ENCODE peak calls at places on chromosomes 5 and 9, in six cellular contexts. E is SK-N-SH, J is neuronal stem cell, S is GM23248, Z is colonic mucosa, K is fibroblast of lung. L is an unnamed sample.
A peak's percentile ranks its signal among the peaks of the same experiment; 100 is the strongest.

GRCh38 chr9:91301161-91301560 is 60.6 kb downstream of the AUH start:
- DNase-seq in K (peak; percentile 75), S (peak; percentile 56), Z (no peak), J (no peak), E (no peak), L (peak; percentile 29)

GRCh38 chr9:19894975-19895374 is 106.1 kb upstream of the SLC24A2 start:
- DNase-seq in J (no peak), K (peak; percentile 76), Z (no peak), S (peak; percentile 43), E (no peak), L (peak; percentile 55)

GRCh38 chr5:179836225-179837019 is 15.7 kb downstream of the SQSTM1 start:
- DNase-seq in Z (no peak), J (no peak), S (peak; percentile 47), K (peak; percentile 70), E (no peak), L (no peak)

GRCh38 chr5:6142353-6142752 is 236.0 kb downstream of the MED10 start:
- DNase-seq in K (no peak), J (no peak), S (no peak), E (no peak), Z (no peak), L (no peak)

GRCh38 chr5:30932611-30933010 is 260.9 kb upstream of the CDH6 start:
- DNase-seq in E (no peak), S (peak; percentile 13), J (no peak), K (no peak), Z (no peak), L (no peak)

GRCh38 chr5:52805614-52806013 is 17.9 kb downstream of the ITGA1 start:
- DNase-seq in Z (no peak), K (no peak), J (no peak), S (no peak), E (no peak), L (no peak)

GRCh38 chr5:151660616-151661015 is 26.1 kb downstream of the SPARC start:
- DNase-seq in E (no peak), K (peak; percentile 69), J (no peak), S (peak; percentile 92), Z (no peak), L (peak; percentile 83)

GRCh38 chr9:134492281-134492691 is 149.3 kb upstream of the COL5A1 start:
- DNase-seq in E (peak; percentile 90), S (peak; percentile 97), K (peak; percentile 95), J (no peak), Z (peak; percentile 38), L (peak; percentile 99)

GRCh38 chr5:171957591-171958251 is 48.7 kb downstream of the FBXW11 start:
- DNase-seq in J (no peak), S (no peak), E (no peak), Z (no peak), K (no peak), L (no peak)

GRCh38 chr5:78540335-78541057 is 108.1 kb downstream of the LHFPL2 start:
- DNase-seq in S (no peak), E (no peak), J (no peak), K (no peak), Z (no peak), L (no peak)

GRCh38 chr9:36623280-36623679 is 50.6 kb downstream of the MELK start:
- DNase-seq in K (peak; percentile 51), Z (no peak), J (no peak), S (peak; percentile 58), E (no peak), L (peak; percentile 15)

GRCh38 chr5:57346336-57346735 is 136.3 kb downstream of the ACTBL2 start:
- DNase-seq in K (no peak), E (no peak), J (no peak), Z (no peak), S (peak; percentile 20), L (no peak)

GRCh38 chr9:135499326-135500070 is 984 bp upstream of the MRPS2 start:
- DNase-seq in K (peak; percentile 87), E (peak; percentile 90), S (peak; percentile 94), J (peak; percentile 87), Z (peak; percentile 96), L (peak; percentile 96)

GRCh38 chr9:69649566-69650260 is 22.5 kb downstream of the APBA1 start:
- DNase-seq in E (no peak), Z (no peak), J (no peak), S (peak; percentile 76), K (no peak), L (peak; percentile 16)

GRCh38 chr5:59517926-59518585 is 375.5 kb downstream of the PDE4D start:
- DNase-seq in K (peak; percentile 83), S (peak; percentile 82), Z (no peak), E (no peak), J (no peak), L (peak; percentile 22)

GRCh38 chr5:59522201-59522831 is 371.2 kb downstream of the PDE4D start:
- DNase-seq in S (peak; percentile 14), K (no peak), E (no peak), J (no peak), Z (no peak), L (no peak)

GRCh38 chr5:59525310-59525709 is 368.2 kb downstream of the PDE4D start:
- DNase-seq in J (no peak), Z (no peak), K (no peak), E (no peak), S (no peak), L (no peak)

DNA sequence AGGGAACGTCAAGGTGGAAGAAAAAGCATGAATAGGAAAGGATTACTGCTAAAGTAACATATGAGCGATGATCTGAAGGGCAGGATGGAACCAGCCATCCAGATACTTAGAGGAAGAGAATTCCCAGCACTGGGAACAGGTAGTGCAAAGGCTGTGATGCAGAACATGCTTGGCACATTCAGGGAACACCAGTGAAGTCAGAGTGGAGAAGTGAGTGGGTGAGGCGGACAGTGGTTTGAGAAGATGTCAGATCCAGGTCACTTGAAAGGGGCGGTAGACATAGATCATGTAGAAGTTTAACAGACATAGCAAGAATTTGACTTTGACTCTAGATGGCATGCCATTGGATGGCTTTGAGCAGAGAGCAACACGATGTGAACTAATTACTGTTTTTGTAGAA is 374.2 kb downstream of the PDE4D start:
- DNase-seq in S (no peak), J (no peak), E (no peak), Z (no peak), K (no peak), L (no peak)
- H3K4me1 ChIP-seq in S (peaks cover 31% of the 10 kb centered on the region), J (no peaks in the 10 kb centered on the region), E (no peaks in the 10 kb centered on the region), Z (peaks cover 3% of the 10 kb centered on the region), K (no peaks in the 10 kb centered on the region), L (peaks cover 10% of the 10 kb centered on the region)

GRCh38 chr9:93058357-93059096 is at the start of gene SUSD3:
- DNase-seq in E (peak; percentile 97), J (peak; percentile 77), K (peak; percentile 38), Z (peak; percentile 77), S (no peak), L (no peak)
- H3K9ac ChIP-seq in E (no peak within 1 kb of the TSS), J (peak within 1 kb of the TSS; percentile 14), K (no peak within 1 kb of the TSS), Z (peak within 1 kb of the TSS; percentile 34), S (no peak within 1 kb of the TSS), L (no peak within 1 kb of the TSS)

GRCh38 chr5:169836835-169837234 is 143.5 kb downstream of the INSYN2B start:
- DNase-seq in E (no peak), S (no peak), Z (no peak), K (no peak), J (no peak), L (no peak)
- H3K27me3 ChIP-seq in E (no peaks in the 10 kb centered on the region), S (no peaks in the 10 kb centered on the region), Z (no peaks in the 10 kb centered on the region), K (no peaks in the 10 kb centered on the region), J (no peaks in the 10 kb centered on the region), L (no peaks in the 10 kb centered on the region)

DNA sequence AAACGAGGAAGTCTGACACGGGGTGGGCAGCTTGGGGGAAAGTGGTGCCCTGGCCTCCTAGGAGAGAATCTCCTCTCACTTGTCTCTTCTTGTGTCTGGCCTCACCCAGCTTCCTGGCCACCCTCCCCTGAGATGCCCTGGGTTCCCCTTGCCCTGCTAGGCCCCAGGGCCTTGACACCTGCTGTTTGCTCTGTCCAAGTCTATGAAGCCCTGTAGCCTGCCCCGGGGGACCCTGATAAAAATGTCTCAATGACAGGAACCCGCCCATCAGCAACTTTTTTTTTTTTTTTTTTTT is 35.0 kb upstream of the SUSD3 start:
- DNase-seq in Z (no peak), E (no peak), K (no peak), J (no peak), S (no peak), L (no peak)
- H3K4me1 ChIP-seq in Z (no peaks in the 10 kb centered on the region), E (peaks cover 19% of the 10 kb centered on the region), K (no peaks in the 10 kb centered on the region), J (peaks cover 7% of the 10 kb centered on the region), S (no peaks in the 10 kb centered on the region), L (no peaks in the 10 kb centered on the region)

DNA sequence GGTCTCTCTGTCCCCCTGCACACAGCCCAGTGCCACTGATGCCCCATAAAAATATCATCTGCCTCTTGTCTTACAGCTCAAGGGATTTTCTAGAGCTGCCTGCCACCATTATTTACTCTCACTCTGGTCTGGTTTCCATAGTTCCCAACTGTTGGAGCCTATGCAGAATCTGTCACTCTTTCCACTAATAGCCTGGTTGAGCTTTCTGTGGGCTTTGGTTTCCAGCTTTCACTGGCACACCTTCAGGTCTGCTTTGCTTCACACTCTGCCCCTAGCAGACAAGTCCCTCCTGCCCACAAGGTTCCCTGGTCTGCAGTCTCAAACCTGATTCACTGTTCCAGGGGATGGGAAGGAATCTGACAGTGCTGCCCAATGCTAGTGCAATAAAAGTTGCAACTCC is 103.0 kb upstream of the FTMT start:
- DNase-seq in S (no peak), E (no peak), K (no peak), Z (no peak), J (no peak), L (no peak)
- H3K9ac ChIP-seq in S (no peak overlapping the region), E (no peak overlapping the region), K (no peak overlapping the region), Z (no peak overlapping the region), J (no peak overlapping the region), L (no peak overlapping the region)

GRCh38 chr5:135456238-135457099 is 4.3 kb upstream of the TIFAB start:
- DNase-seq in S (peak; percentile 98), J (no peak), E (no peak), Z (no peak), K (peak; percentile 35), L (peak; percentile 90)

GRCh38 chr5:135457424-135458071 is 5.4 kb upstream of the TIFAB start:
- DNase-seq in Z (peak; percentile 71), S (peak; percentile 74), K (peak; percentile 36), J (peak; percentile 45), E (peak; percentile 80), L (peak; percentile 52)

GRCh38 chr5:135458356-135458755 is 6.2 kb upstream of the TIFAB start:
- DNase-seq in S (no peak), K (no peak), E (no peak), J (no peak), Z (no peak), L (no peak)

GRCh38 chr5:135460246-135461033 is 8.3 kb upstream of the TIFAB start:
- DNase-seq in J (no peak), K (no peak), Z (no peak), S (no peak), E (no peak), L (no peak)

DNA sequence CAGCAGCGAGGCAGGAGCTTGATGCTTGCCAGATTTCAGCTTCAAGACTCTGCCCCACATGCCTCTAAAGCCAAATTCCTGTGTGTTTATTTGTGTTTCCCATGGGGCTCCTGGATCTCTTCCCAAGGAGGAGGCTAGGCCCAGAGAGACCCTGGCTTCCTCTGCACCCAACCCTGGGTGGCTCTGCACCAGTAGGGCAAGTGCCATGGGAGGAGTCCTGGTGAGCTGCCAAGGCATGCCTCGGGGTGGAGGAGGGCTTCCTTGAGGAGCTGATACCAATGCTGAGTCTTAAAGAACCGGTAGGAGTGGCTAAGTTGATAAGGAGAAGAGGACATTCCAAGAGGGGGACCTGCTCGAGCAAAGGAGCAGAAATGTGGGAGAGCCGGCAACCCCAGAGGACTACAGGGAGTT is 6.8 kb upstream of the TIFAB start:
- DNase-seq in K (peak; percentile 67), J (no peak), Z (peak; percentile 74), E (no peak), S (peak; percentile 41), L (peak; percentile 61)
- H3K27me3 ChIP-seq in K (peaks cover 18% of the 10 kb centered on the region), J (no peaks in the 10 kb centered on the region), Z (no peaks in the 10 kb centered on the region), E (peaks cover 50% of the 10 kb centered on the region), S (no peaks in the 10 kb centered on the region), L (peaks cover 14% of the 10 kb centered on the region)

GRCh38 chr5:173857231-173857630 is 30.9 kb upstream of the CPEB4 start:
- DNase-seq in J (no peak), Z (no peak), E (peak; percentile 63), S (no peak), K (no peak), L (no peak)
- H3K4me1 ChIP-seq in J (no peaks in the 10 kb centered on the region), Z (peaks cover 3% of the 10 kb centered on the region), E (peaks cover 9% of the 10 kb centered on the region), S (no peaks in the 10 kb centered on the region), K (no peaks in the 10 kb centered on the region), L (peaks cover 5% of the 10 kb centered on the region)